ENCODE peak calls at places on chromosomes 7 and 10, in eight cellular contexts. One of them, this sample, is unnamed.

GRCh38 chr7:133275008-133275407 is 22.1 kb downstream of the EXOC4 start:
- DNase-seq in hypothalamus: no peak
- DNase-seq in AML-193: no peak
- DNase-seq in AG08396: no peak
- DNase-seq in mesendoderm: peak
- DNase-seq in NCI-H1092: no peak
- DNase-seq in stimulated activated CD8-positive, alpha-beta memory T cell treated with anti-CD3 and anti-CD28 coated beads, Interleukin-4, amount 100 ng/mL, for 1 hour: no peak
- DNase-seq in NCI-H187 treated with DMSO at 0.1 percent for 48 hours: no peak
- DNase-seq in this sample: no peak

GRCh38 chr10:96118604-96119450 is 11.3 kb upstream of the ZNF518A start:
- DNase-seq in AML-193: no peak
- DNase-seq in NCI-H187 treated with DMSO at 0.1 percent for 48 hours: peak
- DNase-seq in AG08396: no peak
- DNase-seq in hypothalamus: no peak
- DNase-seq in NCI-H1092: no peak
- DNase-seq in mesendoderm: no peak
- DNase-seq in stimulated activated CD8-positive, alpha-beta memory T cell treated with anti-CD3 and anti-CD28 coated beads, Interleukin-4, amount 100 ng/mL, for 1 hour: no peak
- DNase-seq in this sample: peak

GRCh38 chr7:2759736-2760097 is 71.7 kb downstream of the AMZ1 start:
- DNase-seq in NCI-H1092: peak
- DNase-seq in AML-193: no peak
- DNase-seq in hypothalamus: no peak
- DNase-seq in mesendoderm: no peak
- DNase-seq in NCI-H187 treated with DMSO at 0.1 percent for 48 hours: no peak
- DNase-seq in stimulated activated CD8-positive, alpha-beta memory T cell treated with anti-CD3 and anti-CD28 coated beads, Interleukin-4, amount 100 ng/mL, for 1 hour: no peak
- DNase-seq in AG08396: no peak
- DNase-seq in this sample: peak

GRCh38 chr10:72323108-72323932 is 31.4 kb downstream of the DNAJB12 start:
- DNase-seq in mesendoderm: no peak
- DNase-seq in NCI-H187 treated with DMSO at 0.1 percent for 48 hours: no peak
- DNase-seq in stimulated activated CD8-positive, alpha-beta memory T cell treated with anti-CD3 and anti-CD28 coated beads, Interleukin-4, amount 100 ng/mL, for 1 hour: no peak
- DNase-seq in hypothalamus: no peak
- DNase-seq in AG08396: no peak
- DNase-seq in AML-193: no peak
- DNase-seq in NCI-H1092: no peak
- DNase-seq in this sample: no peak

GRCh38 chr7:101631224-101631714 is 2.2 kb upstream of the MYL10 start:
- DNase-seq in AML-193: no peak
- DNase-seq in mesendoderm: peak
- DNase-seq in NCI-H1092: no peak
- DNase-seq in AG08396: no peak
- DNase-seq in hypothalamus: no peak
- DNase-seq in NCI-H187 treated with DMSO at 0.1 percent for 48 hours: no peak
- DNase-seq in stimulated activated CD8-positive, alpha-beta memory T cell treated with anti-CD3 and anti-CD28 coated beads, Interleukin-4, amount 100 ng/mL, for 1 hour: no peak
- DNase-seq in this sample: no peak

GRCh38 chr7:135197343-135197742 is 14.0 kb downstream of the WDR91 start:
- DNase-seq in stimulated activated CD8-positive, alpha-beta memory T cell treated with anti-CD3 and anti-CD28 coated beads, Interleukin-4, amount 100 ng/mL, for 1 hour: no peak
- DNase-seq in AML-193: no peak
- DNase-seq in mesendoderm: no peak
- DNase-seq in NCI-H187 treated with DMSO at 0.1 percent for 48 hours: no peak
- DNase-seq in NCI-H1092: no peak
- DNase-seq in hypothalamus: no peak
- DNase-seq in AG08396: no peak
- DNase-seq in this sample: no peak

GRCh38 chr10:5043716-5044115 is 40.1 kb upstream of the AKR1C2 start:
- DNase-seq in stimulated activated CD8-positive, alpha-beta memory T cell treated with anti-CD3 and anti-CD28 coated beads, Interleukin-4, amount 100 ng/mL, for 1 hour: no peak
- DNase-seq in NCI-H1092: peak
- DNase-seq in mesendoderm: no peak
- DNase-seq in hypothalamus: no peak
- DNase-seq in AG08396: no peak
- DNase-seq in AML-193: no peak
- DNase-seq in NCI-H187 treated with DMSO at 0.1 percent for 48 hours: peak
- DNase-seq in this sample: peak

GRCh38 chr7:13829914-13830603 is 159.4 kb downstream of the ETV1 start:
- DNase-seq in hypothalamus: no peak
- DNase-seq in NCI-H187 treated with DMSO at 0.1 percent for 48 hours: no peak
- DNase-seq in NCI-H1092: peak
- DNase-seq in stimulated activated CD8-positive, alpha-beta memory T cell treated with anti-CD3 and anti-CD28 coated beads, Interleukin-4, amount 100 ng/mL, for 1 hour: no peak
- DNase-seq in AML-193: no peak
- DNase-seq in mesendoderm: no peak
- DNase-seq in AG08396: peak
- DNase-seq in this sample: no peak

GRCh38 chr10:77511498-77512218 is 126.0 kb downstream of the KCNMA1 start:
- DNase-seq in stimulated activated CD8-positive, alpha-beta memory T cell treated with anti-CD3 and anti-CD28 coated beads, Interleukin-4, amount 100 ng/mL, for 1 hour: no peak
- DNase-seq in hypothalamus: no peak
- DNase-seq in NCI-H1092: no peak
- DNase-seq in NCI-H187 treated with DMSO at 0.1 percent for 48 hours: no peak
- DNase-seq in AG08396: no peak
- DNase-seq in mesendoderm: peak
- DNase-seq in AML-193: no peak
- DNase-seq in this sample: no peak

GRCh38 chr7:136086712-136087111 is 109.6 kb upstream of the MTPN start:
- DNase-seq in NCI-H187 treated with DMSO at 0.1 percent for 48 hours: no peak
- DNase-seq in AG08396: peak
- DNase-seq in AML-193: no peak
- DNase-seq in mesendoderm: peak
- DNase-seq in NCI-H1092: no peak
- DNase-seq in stimulated activated CD8-positive, alpha-beta memory T cell treated with anti-CD3 and anti-CD28 coated beads, Interleukin-4, amount 100 ng/mL, for 1 hour: no peak
- DNase-seq in hypothalamus: peak
- DNase-seq in this sample: no peak

GRCh38 chr10:102675151-102675886 is 31.0 kb downstream of the TRIM8 start:
- DNase-seq in mesendoderm: no peak
- DNase-seq in NCI-H1092: no peak
- DNase-seq in stimulated activated CD8-positive, alpha-beta memory T cell treated with anti-CD3 and anti-CD28 coated beads, Interleukin-4, amount 100 ng/mL, for 1 hour: no peak
- DNase-seq in hypothalamus: no peak
- DNase-seq in NCI-H187 treated with DMSO at 0.1 percent for 48 hours: no peak
- DNase-seq in AML-193: no peak
- DNase-seq in AG08396: peak
- DNase-seq in this sample: no peak

GRCh38 chr7:78434281-78434680 is 635.7 kb downstream of the PHTF2 start:
- DNase-seq in stimulated activated CD8-positive, alpha-beta memory T cell treated with anti-CD3 and anti-CD28 coated beads, Interleukin-4, amount 100 ng/mL, for 1 hour: no peak
- DNase-seq in NCI-H1092: no peak
- DNase-seq in NCI-H187 treated with DMSO at 0.1 percent for 48 hours: no peak
- DNase-seq in AG08396: no peak
- DNase-seq in hypothalamus: no peak
- DNase-seq in AML-193: no peak
- DNase-seq in mesendoderm: peak
- DNase-seq in this sample: no peak

GRCh38 chr10:118272090-118272775 is 69.9 kb downstream of the FAM204A start:
- DNase-seq in AG08396: peak
- DNase-seq in NCI-H1092: no peak
- DNase-seq in hypothalamus: no peak
- DNase-seq in stimulated activated CD8-positive, alpha-beta memory T cell treated with anti-CD3 and anti-CD28 coated beads, Interleukin-4, amount 100 ng/mL, for 1 hour: no peak
- DNase-seq in NCI-H187 treated with DMSO at 0.1 percent for 48 hours: no peak
- DNase-seq in AML-193: no peak
- DNase-seq in mesendoderm: no peak
- DNase-seq in this sample: no peak

GRCh38 chr10:126598009-126598408 is 72.5 kb downstream of the C10orf90 start:
- DNase-seq in AML-193: peak
- DNase-seq in mesendoderm: peak
- DNase-seq in NCI-H187 treated with DMSO at 0.1 percent for 48 hours: no peak
- DNase-seq in hypothalamus: peak
- DNase-seq in NCI-H1092: peak
- DNase-seq in stimulated activated CD8-positive, alpha-beta memory T cell treated with anti-CD3 and anti-CD28 coated beads, Interleukin-4, amount 100 ng/mL, for 1 hour: no peak
- DNase-seq in AG08396: peak
- DNase-seq in this sample: no peak

GRCh38 chr7:875476-876076 is 778 bp upstream of the GET4 start:
- DNase-seq in AML-193: no peak
- DNase-seq in AG08396: no peak
- DNase-seq in stimulated activated CD8-positive, alpha-beta memory T cell treated with anti-CD3 and anti-CD28 coated beads, Interleukin-4, amount 100 ng/mL, for 1 hour: no peak
- DNase-seq in hypothalamus: no peak
- DNase-seq in NCI-H187 treated with DMSO at 0.1 percent for 48 hours: no peak
- DNase-seq in NCI-H1092: peak
- DNase-seq in mesendoderm: no peak
- DNase-seq in this sample: no peak

GRCh38 chr10:33143160-33143728 is 185.2 kb upstream of the ITGB1 start:
- DNase-seq in AG08396: peak
- DNase-seq in mesendoderm: no peak
- DNase-seq in AML-193: no peak
- DNase-seq in hypothalamus: no peak
- DNase-seq in NCI-H1092: no peak
- DNase-seq in NCI-H187 treated with DMSO at 0.1 percent for 48 hours: no peak
- DNase-seq in stimulated activated CD8-positive, alpha-beta memory T cell treated with anti-CD3 and anti-CD28 coated beads, Interleukin-4, amount 100 ng/mL, for 1 hour: no peak
- DNase-seq in this sample: no peak

GRCh38 chr10:110528224-110528997 is 30.7 kb downstream of the DUSP5 start:
- DNase-seq in NCI-H1092: no peak
- DNase-seq in AML-193: no peak
- DNase-seq in NCI-H187 treated with DMSO at 0.1 percent for 48 hours: no peak
- DNase-seq in hypothalamus: no peak
- DNase-seq in stimulated activated CD8-positive, alpha-beta memory T cell treated with anti-CD3 and anti-CD28 coated beads, Interleukin-4, amount 100 ng/mL, for 1 hour: no peak
- DNase-seq in mesendoderm: no peak
- DNase-seq in AG08396: no peak
- DNase-seq in this sample: no peak

GRCh38 chr10:119368581-119368980 is 161.2 kb downstream of the GRK5 start:
- DNase-seq in stimulated activated CD8-positive, alpha-beta memory T cell treated with anti-CD3 and anti-CD28 coated beads, Interleukin-4, amount 100 ng/mL, for 1 hour: no peak
- DNase-seq in NCI-H1092: no peak
- DNase-seq in AML-193: no peak
- DNase-seq in hypothalamus: no peak
- DNase-seq in mesendoderm: no peak
- DNase-seq in AG08396: no peak
- DNase-seq in NCI-H187 treated with DMSO at 0.1 percent for 48 hours: no peak
- DNase-seq in this sample: no peak

GRCh38 chr7:123635551-123636359 is 19.9 kb upstream of the LMOD2 start:
- DNase-seq in AG08396: peak
- DNase-seq in stimulated activated CD8-positive, alpha-beta memory T cell treated with anti-CD3 and anti-CD28 coated beads, Interleukin-4, amount 100 ng/mL, for 1 hour: no peak
- DNase-seq in NCI-H187 treated with DMSO at 0.1 percent for 48 hours: no peak
- DNase-seq in NCI-H1092: no peak
- DNase-seq in hypothalamus: no peak
- DNase-seq in AML-193: no peak
- DNase-seq in mesendoderm: peak
- DNase-seq in this sample: no peak

GRCh38 chr10:28397229-28397628 is 94.4 kb upstream of the MPP7 start:
- DNase-seq in NCI-H187 treated with DMSO at 0.1 percent for 48 hours: no peak
- DNase-seq in mesendoderm: no peak
- DNase-seq in AML-193: no peak
- DNase-seq in stimulated activated CD8-positive, alpha-beta memory T cell treated with anti-CD3 and anti-CD28 coated beads, Interleukin-4, amount 100 ng/mL, for 1 hour: no peak
- DNase-seq in NCI-H1092: no peak
- DNase-seq in hypothalamus: no peak
- DNase-seq in AG08396: no peak
- DNase-seq in this sample: no peak

GRCh38 chr7:98869001-98869373 is 827 bp downstream of the TMEM130 start:
- DNase-seq in hypothalamus: no peak
- DNase-seq in mesendoderm: no peak
- DNase-seq in stimulated activated CD8-positive, alpha-beta memory T cell treated with anti-CD3 and anti-CD28 coated beads, Interleukin-4, amount 100 ng/mL, for 1 hour: no peak
- DNase-seq in NCI-H187 treated with DMSO at 0.1 percent for 48 hours: no peak
- DNase-seq in AG08396: no peak
- DNase-seq in NCI-H1092: no peak
- DNase-seq in AML-193: no peak
- DNase-seq in this sample: no peak

GRCh38 chr7:133957860-133958259 is 169.3 kb upstream of the LRGUK start:
- DNase-seq in AML-193: no peak
- DNase-seq in hypothalamus: no peak
- DNase-seq in mesendoderm: no peak
- DNase-seq in stimulated activated CD8-positive, alpha-beta memory T cell treated with anti-CD3 and anti-CD28 coated beads, Interleukin-4, amount 100 ng/mL, for 1 hour: no peak
- DNase-seq in NCI-H187 treated with DMSO at 0.1 percent for 48 hours: no peak
- DNase-seq in NCI-H1092: no peak
- DNase-seq in AG08396: no peak
- DNase-seq in this sample: no peak

GRCh38 chr7:5636914-5637313 is 144.5 kb downstream of the RNF216 start:
- DNase-seq in AG08396: peak
- DNase-seq in NCI-H187 treated with DMSO at 0.1 percent for 48 hours: no peak
- DNase-seq in mesendoderm: peak
- DNase-seq in hypothalamus: no peak
- DNase-seq in AML-193: no peak
- DNase-seq in NCI-H1092: no peak
- DNase-seq in stimulated activated CD8-positive, alpha-beta memory T cell treated with anti-CD3 and anti-CD28 coated beads, Interleukin-4, amount 100 ng/mL, for 1 hour: no peak
- DNase-seq in this sample: no peak

GRCh38 chr7:135918134-135918533 is 59.0 kb downstream of the MTPN start:
- DNase-seq in AML-193: no peak
- DNase-seq in NCI-H1092: no peak
- DNase-seq in mesendoderm: no peak
- DNase-seq in stimulated activated CD8-positive, alpha-beta memory T cell treated with anti-CD3 and anti-CD28 coated beads, Interleukin-4, amount 100 ng/mL, for 1 hour: no peak
- DNase-seq in NCI-H187 treated with DMSO at 0.1 percent for 48 hours: no peak
- DNase-seq in AG08396: no peak
- DNase-seq in hypothalamus: no peak
- DNase-seq in this sample: no peak

GRCh38 chr10:20276127-20276979 is 460.1 kb downstream of the PLXDC2 start:
- DNase-seq in AG08396: no peak
- DNase-seq in stimulated activated CD8-positive, alpha-beta memory T cell treated with anti-CD3 and anti-CD28 coated beads, Interleukin-4, amount 100 ng/mL, for 1 hour: no peak
- DNase-seq in NCI-H187 treated with DMSO at 0.1 percent for 48 hours: no peak
- DNase-seq in mesendoderm: no peak
- DNase-seq in hypothalamus: no peak
- DNase-seq in NCI-H1092: no peak
- DNase-seq in AML-193: no peak
- DNase-seq in this sample: peak

GRCh38 chr7:118082506-118082905 is 101.5 kb upstream of the LSM8 start:
- DNase-seq in AG08396: no peak
- DNase-seq in NCI-H187 treated with DMSO at 0.1 percent for 48 hours: no peak
- DNase-seq in stimulated activated CD8-positive, alpha-beta memory T cell treated with anti-CD3 and anti-CD28 coated beads, Interleukin-4, amount 100 ng/mL, for 1 hour: no peak
- DNase-seq in mesendoderm: no peak
- DNase-seq in hypothalamus: no peak
- DNase-seq in AML-193: no peak
- DNase-seq in NCI-H1092: no peak
- DNase-seq in this sample: no peak

GRCh38 chr7:119232091-119232490 is 1007.6 kb downstream of the ANKRD7 start:
- DNase-seq in AG08396: no peak
- DNase-seq in hypothalamus: no peak
- DNase-seq in NCI-H1092: no peak
- DNase-seq in AML-193: no peak
- DNase-seq in stimulated activated CD8-positive, alpha-beta memory T cell treated with anti-CD3 and anti-CD28 coated beads, Interleukin-4, amount 100 ng/mL, for 1 hour: no peak
- DNase-seq in mesendoderm: no peak
- DNase-seq in NCI-H187 treated with DMSO at 0.1 percent for 48 hours: no peak
- DNase-seq in this sample: no peak

GRCh38 chr10:114653926-114654325 is 4.1 kb downstream of the ABLIM1 start:
- DNase-seq in AML-193: no peak
- DNase-seq in NCI-H187 treated with DMSO at 0.1 percent for 48 hours: no peak
- DNase-seq in mesendoderm: no peak
- DNase-seq in hypothalamus: no peak
- DNase-seq in NCI-H1092: no peak
- DNase-seq in AG08396: no peak
- DNase-seq in stimulated activated CD8-positive, alpha-beta memory T cell treated with anti-CD3 and anti-CD28 coated beads, Interleukin-4, amount 100 ng/mL, for 1 hour: no peak
- DNase-seq in this sample: no peak

GRCh38 chr7:31500656-31501055 is 13.2 kb upstream of the ITPRID1 start:
- DNase-seq in mesendoderm: peak
- DNase-seq in AG08396: no peak
- DNase-seq in NCI-H187 treated with DMSO at 0.1 percent for 48 hours: no peak
- DNase-seq in stimulated activated CD8-positive, alpha-beta memory T cell treated with anti-CD3 and anti-CD28 coated beads, Interleukin-4, amount 100 ng/mL, for 1 hour: no peak
- DNase-seq in AML-193: no peak
- DNase-seq in hypothalamus: no peak
- DNase-seq in NCI-H1092: no peak
- DNase-seq in this sample: no peak

GRCh38 chr10:123147635-123148413 is at the start of gene HMX2:
- DNase-seq in NCI-H1092: peak
- DNase-seq in mesendoderm: peak
- DNase-seq in AML-193: no peak
- DNase-seq in stimulated activated CD8-positive, alpha-beta memory T cell treated with anti-CD3 and anti-CD28 coated beads, Interleukin-4, amount 100 ng/mL, for 1 hour: no peak
- DNase-seq in NCI-H187 treated with DMSO at 0.1 percent for 48 hours: no peak
- DNase-seq in AG08396: peak
- DNase-seq in hypothalamus: no peak
- DNase-seq in this sample: peak

GRCh38 chr7:36967387-36967786 is 243.1 kb upstream of the AOAH start:
- DNase-seq in NCI-H1092: peak
- DNase-seq in hypothalamus: no peak
- DNase-seq in stimulated activated CD8-positive, alpha-beta memory T cell treated with anti-CD3 and anti-CD28 coated beads, Interleukin-4, amount 100 ng/mL, for 1 hour: no peak
- DNase-seq in AG08396: peak
- DNase-seq in AML-193: peak
- DNase-seq in mesendoderm: peak
- DNase-seq in NCI-H187 treated with DMSO at 0.1 percent for 48 hours: no peak
- DNase-seq in this sample: peak